ENCODE peak calls at places on chromosomes 4 and X, in ten cellular contexts. K is stimulated activated CD4-positive, alpha-beta T cell treated with anti-CD3 and anti-CD28 coated beads, Interleukin-12 subunit alpha, Interleukin-12 subunit beta, amount 100 ng/mL, for 24 hours; V is body of pancreas; L is Calu3; D is EL; S is pons; M is C1 segment of cervical spinal cord; C is iris pigment epithelial cell; O is ACHN; T is AG08396. Y is an unnamed sample.

GRCh38 chr4:38290914-38291313 is 330.7 kb downstream of the PTTG2 start:
- DNase-seq in M (no peak), T (no peak), L (no peak), O (no peak), S (no peak), C (no peak), D (no peak), V (no peak), K (no peak), Y (no peak)

GRCh38 chr4:8493484-8493883 is 52.9 kb downstream of the TRMT44 start:
- DNase-seq in V (no peak), C (no peak), M (no peak), K (no peak), O (no peak), S (no peak), D (no peak), L (no peak), T (no peak), Y (no peak)

GRCh38 chr4:59091376-59092142 is 1981.4 kb upstream of the IGFBP7 start:
- DNase-seq in T (no peak), M (no peak), O (no peak), D (no peak), C (no peak), S (no peak), L (no peak), K (no peak), V (no peak), Y (no peak)

GRCh38 chr4:10115271-10115656 is 1.3 kb downstream of the WDR1 start:
- DNase-seq in V (no peak), M (no peak), S (no peak), C (peak), T (peak), L (no peak), O (peak), D (peak), K (no peak), Y (no peak)

GRCh38 chr4:77220841-77221613 is 64.0 kb downstream of the CCNG2 start:
- DNase-seq in M (no peak), T (peak), V (no peak), O (no peak), L (no peak), S (no peak), D (no peak), C (peak), K (no peak), Y (no peak)

GRCh38 chr4:174554329-174554728 is 32.0 kb upstream of the HPGD start:
- DNase-seq in V (no peak), K (no peak), D (no peak), S (no peak), T (no peak), C (no peak), L (no peak), M (no peak), O (no peak), Y (no peak)

GRCh38 chr4:113394730-113395530 is 345.5 kb downstream of the ANK2 start:
- DNase-seq in K (peak), D (peak), C (peak), V (peak), L (peak), T (peak), O (peak), S (peak), M (peak), Y (peak)

GRCh38 chr4:156946508-156947197 is 24.9 kb downstream of the PDGFC start:
- DNase-seq in K (no peak), C (peak), O (peak), V (no peak), D (peak), L (no peak), S (no peak), M (no peak), T (peak), Y (no peak)

GRCh38 chrX:150236304-150236703 is 126.8 kb upstream of the MAMLD1 start:
- DNase-seq in C (peak), K (no peak), V (no peak), T (no peak), D (peak), L (no peak), M (no peak), O (no peak), S (no peak), Y (no peak)

GRCh38 chrX:48511561-48511960 is 2.8 kb downstream of the PORCN start:
- DNase-seq in M (no peak), K (no peak), C (no peak), O (peak), T (no peak), S (no peak), L (peak), D (peak), V (peak), Y (no peak)

GRCh38 chr4:38871593-38871992 is 4.0 kb downstream of the FAM114A1 start:
- DNase-seq in T (no peak), S (no peak), L (no peak), D (no peak), C (peak), O (no peak), V (no peak), K (no peak), M (no peak), Y (no peak)

GRCh38 chrX:14344172-14344940 is 185.0 kb upstream of the GLRA2 start:
- DNase-seq in S (no peak), M (no peak), V (no peak), O (peak), L (no peak), T (no peak), D (peak), K (no peak), C (no peak), Y (no peak)